ENCODE peak calls at places on chromosomes 12 and 14, in ten cellular contexts. One of them, this sample, is unnamed.

GRCh38 chr12:116066381-116067230 is 210.9 kb downstream of the MED13L start:
- DNase-seq in body of pancreas: peak; percentile 75
- DNase-seq in HepG2: peak; percentile 34
- DNase-seq in H1: no peak
- DNase-seq in breast epithelium: no peak
- DNase-seq in sigmoid colon: no peak
- DNase-seq in thyroid gland: peak; percentile 65
- DNase-seq in tibial nerve: no peak
- DNase-seq in A549: peak; percentile 72
- DNase-seq in uterus: no peak
- DNase-seq in this sample: peak; percentile 46

GRCh38 chr12:44876554-44877275 is 600 bp upstream of the NELL2 start:
- DNase-seq in body of pancreas: peak; percentile 41
- DNase-seq in HepG2: no peak
- DNase-seq in H1: peak; percentile 27
- DNase-seq in breast epithelium: no peak
- DNase-seq in sigmoid colon: no peak
- DNase-seq in thyroid gland: peak; percentile 61
- DNase-seq in tibial nerve: no peak
- DNase-seq in A549: peak; percentile 33
- DNase-seq in uterus: no peak
- DNase-seq in this sample: peak; percentile 56

GRCh38 chr12:126384029-126384564 is 1318.9 kb downstream of the AACS start:
- DNase-seq in body of pancreas: peak; percentile 94
- DNase-seq in HepG2: no peak
- DNase-seq in H1: no peak
- DNase-seq in breast epithelium: no peak
- DNase-seq in sigmoid colon: no peak
- DNase-seq in thyroid gland: no peak
- DNase-seq in tibial nerve: no peak
- DNase-seq in A549: no peak
- DNase-seq in uterus: no peak
- DNase-seq in this sample: no peak

GRCh38 chr14:55102141-55102547 is 26.9 kb upstream of the LGALS3 start:
- DNase-seq in body of pancreas: peak; percentile 85
- DNase-seq in HepG2: peak; percentile 54
- DNase-seq in H1: peak; percentile 49
- DNase-seq in breast epithelium: peak; percentile 92
- DNase-seq in sigmoid colon: peak; percentile 91
- DNase-seq in thyroid gland: peak; percentile 62
- DNase-seq in tibial nerve: peak; percentile 78
- DNase-seq in A549: peak; percentile 84
- DNase-seq in uterus: peak; percentile 85
- DNase-seq in this sample: peak; percentile 71

GRCh38 chr12:122303068-122303467 is 36.8 kb upstream of the VPS33A start:
- DNase-seq in body of pancreas: no peak
- DNase-seq in HepG2: no peak
- DNase-seq in H1: no peak
- DNase-seq in breast epithelium: no peak
- DNase-seq in sigmoid colon: no peak
- DNase-seq in thyroid gland: no peak
- DNase-seq in tibial nerve: no peak
- DNase-seq in A549: no peak
- DNase-seq in uterus: no peak
- DNase-seq in this sample: no peak

GRCh38 chr14:93546642-93547041 is 115.9 kb downstream of the UNC79 start:
- DNase-seq in body of pancreas: no peak
- DNase-seq in HepG2: no peak
- DNase-seq in H1: no peak
- DNase-seq in breast epithelium: no peak
- DNase-seq in sigmoid colon: no peak
- DNase-seq in thyroid gland: no peak
- DNase-seq in tibial nerve: no peak
- DNase-seq in A549: no peak
- DNase-seq in uterus: no peak
- DNase-seq in this sample: no peak

GRCh38 chr12:13436696-13437391 is 240.3 kb downstream of the EMP1 start:
- DNase-seq in body of pancreas: peak; percentile 44
- DNase-seq in HepG2: no peak
- DNase-seq in H1: no peak
- DNase-seq in breast epithelium: no peak
- DNase-seq in sigmoid colon: no peak
- DNase-seq in thyroid gland: no peak
- DNase-seq in tibial nerve: no peak
- DNase-seq in A549: peak; percentile 40
- DNase-seq in uterus: no peak
- DNase-seq in this sample: no peak

GRCh38 chr12:32264995-32265394 is 134.4 kb upstream of the FGD4 start:
- DNase-seq in body of pancreas: no peak
- DNase-seq in HepG2: no peak
- DNase-seq in H1: no peak
- DNase-seq in breast epithelium: no peak
- DNase-seq in sigmoid colon: no peak
- DNase-seq in thyroid gland: no peak
- DNase-seq in tibial nerve: peak; percentile 15
- DNase-seq in A549: no peak
- DNase-seq in uterus: peak; percentile 29
- DNase-seq in this sample: no peak

DNA sequence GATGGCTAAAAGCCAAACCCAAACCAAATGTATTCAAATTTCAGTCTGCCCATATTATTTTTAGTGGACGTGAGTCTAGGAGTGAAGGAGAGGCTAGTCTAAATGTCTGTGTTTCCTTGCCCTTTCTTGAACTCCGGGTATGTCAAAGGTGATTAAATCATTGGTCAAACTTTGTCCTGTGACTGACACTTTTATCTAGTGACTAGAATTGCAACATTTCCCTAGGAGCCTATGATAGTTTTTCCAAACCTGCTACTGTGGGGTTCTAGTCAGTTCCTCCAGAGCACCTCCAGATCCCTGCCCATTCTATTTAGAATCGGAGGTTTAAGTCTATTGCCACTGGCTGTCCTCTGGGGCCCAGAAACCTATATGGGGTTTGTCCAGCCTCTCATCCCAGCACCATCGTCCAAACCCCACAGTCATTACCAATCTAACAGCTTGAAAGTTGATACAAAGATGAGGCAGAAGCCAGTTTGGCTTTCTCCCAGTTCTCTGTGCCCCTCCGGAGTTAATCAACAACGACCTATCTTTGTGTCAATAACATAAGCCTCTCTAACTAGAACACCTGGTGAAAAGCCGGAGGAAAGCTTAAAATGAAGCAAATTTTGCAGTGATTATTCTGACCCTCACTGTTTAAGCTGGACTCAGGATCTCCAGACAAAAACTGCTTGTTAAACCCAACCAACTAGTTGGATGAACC is 306.7 kb downstream of the ZFP36L1 start:
- DNase-seq in body of pancreas: peak; percentile 85
- DNase-seq in HepG2: peak; percentile 50
- DNase-seq in H1: no peak
- DNase-seq in breast epithelium: no peak
- DNase-seq in sigmoid colon: no peak
- DNase-seq in thyroid gland: no peak
- DNase-seq in tibial nerve: no peak
- DNase-seq in A549: no peak
- DNase-seq in uterus: no peak
- DNase-seq in this sample: no peak
- TF ChIP-seq POLR2A in body of pancreas: peak; percentile 4
- TF ChIP-seq POLR2A in HepG2: no peak
- TF ChIP-seq POLR2A in H1: no peak
- TF ChIP-seq POLR2A in breast epithelium: no peak
- TF ChIP-seq POLR2A in sigmoid colon: no peak
- TF ChIP-seq POLR2A in thyroid gland: no peak
- TF ChIP-seq POLR2A in tibial nerve: no peak
- TF ChIP-seq POLR2A in A549: no peak
- TF ChIP-seq POLR2A in uterus: no peak
- TF ChIP-seq POLR2A in this sample: no peak

DNA sequence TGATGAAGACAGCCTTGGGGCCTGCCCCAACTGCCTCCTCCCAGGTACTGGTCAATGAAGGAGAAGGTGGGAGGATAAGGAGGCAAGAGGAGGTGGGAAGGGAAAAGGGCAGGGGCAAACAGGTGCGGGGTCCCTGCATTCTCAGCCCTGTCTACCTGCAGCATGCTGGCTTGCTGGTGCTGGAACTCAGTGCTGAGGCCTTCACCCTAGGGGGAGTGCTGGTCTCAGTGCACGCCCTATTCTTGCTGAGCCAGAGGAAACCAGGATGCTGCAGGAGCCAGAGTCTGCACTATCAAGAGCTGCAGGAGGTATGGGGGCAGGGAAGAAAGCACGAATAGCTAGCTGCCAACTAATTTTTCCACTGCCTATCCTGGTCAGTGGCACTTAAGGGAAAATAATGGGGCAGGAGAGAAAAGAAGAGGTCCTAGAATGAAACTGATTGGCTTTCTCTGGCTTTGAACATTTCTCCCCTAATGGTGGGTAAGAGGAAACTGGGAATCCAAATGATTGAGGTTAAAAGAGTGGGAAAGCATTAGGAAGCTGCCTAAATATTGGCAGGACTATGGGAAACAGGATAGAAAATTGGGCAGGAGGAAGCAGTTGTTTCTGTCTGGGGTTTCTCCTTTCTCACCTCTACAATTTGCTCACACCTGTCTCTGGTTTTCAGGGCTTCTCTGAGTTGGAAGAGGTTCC is 1.8 kb downstream of the TMEM253 start:
- DNase-seq in body of pancreas: no peak
- DNase-seq in HepG2: no peak
- DNase-seq in H1: no peak
- DNase-seq in breast epithelium: peak; percentile 11
- DNase-seq in sigmoid colon: no peak
- DNase-seq in thyroid gland: no peak
- DNase-seq in tibial nerve: no peak
- DNase-seq in A549: no peak
- DNase-seq in uterus: no peak
- DNase-seq in this sample: peak; percentile 39
- H3K4me1 ChIP-seq in body of pancreas: peaks cover 51% of the 10 kb centered on the region
- H3K4me1 ChIP-seq in HepG2: peaks cover 77% of the 10 kb centered on the region
- H3K4me1 ChIP-seq in H1: peaks cover 25% of the 10 kb centered on the region
- H3K4me1 ChIP-seq in breast epithelium: peaks cover 22% of the 10 kb centered on the region
- H3K4me1 ChIP-seq in sigmoid colon: no peaks in the 10 kb centered on the region
- H3K4me1 ChIP-seq in thyroid gland: peaks cover 21% of the 10 kb centered on the region
- H3K4me1 ChIP-seq in tibial nerve: peaks cover 41% of the 10 kb centered on the region
- H3K4me1 ChIP-seq in A549: peaks cover 72% of the 10 kb centered on the region
- H3K4me1 ChIP-seq in uterus: peaks cover 13% of the 10 kb centered on the region
- H3K4me1 ChIP-seq in this sample: peaks cover 33% of the 10 kb centered on the region

GRCh38 chr14:96307434-96307833 is 51.4 kb downstream of the BDKRB1 start:
- DNase-seq in body of pancreas: no peak
- DNase-seq in HepG2: peak; percentile 1
- DNase-seq in H1: no peak
- DNase-seq in breast epithelium: no peak
- DNase-seq in sigmoid colon: no peak
- DNase-seq in thyroid gland: no peak
- DNase-seq in tibial nerve: no peak
- DNase-seq in A549: peak; percentile 39
- DNase-seq in uterus: no peak
- DNase-seq in this sample: no peak

GRCh38 chr14:96303981-96304380 is 48.0 kb downstream of the BDKRB1 start:
- DNase-seq in body of pancreas: no peak
- DNase-seq in HepG2: no peak
- DNase-seq in H1: no peak
- DNase-seq in breast epithelium: no peak
- DNase-seq in sigmoid colon: no peak
- DNase-seq in thyroid gland: no peak
- DNase-seq in tibial nerve: no peak
- DNase-seq in A549: no peak
- DNase-seq in uterus: no peak
- DNase-seq in this sample: no peak

GRCh38 chr14:96304956-96305355 is 48.9 kb downstream of the BDKRB1 start:
- DNase-seq in body of pancreas: no peak
- DNase-seq in HepG2: no peak
- DNase-seq in H1: peak; percentile 9
- DNase-seq in breast epithelium: no peak
- DNase-seq in sigmoid colon: no peak
- DNase-seq in thyroid gland: no peak
- DNase-seq in tibial nerve: no peak
- DNase-seq in A549: peak; percentile 27
- DNase-seq in uterus: no peak
- DNase-seq in this sample: no peak

GRCh38 chr14:96309128-96309906 is 53.3 kb downstream of the BDKRB1 start:
- DNase-seq in body of pancreas: peak; percentile 26
- DNase-seq in HepG2: peak; percentile 39
- DNase-seq in H1: no peak
- DNase-seq in breast epithelium: no peak
- DNase-seq in sigmoid colon: no peak
- DNase-seq in thyroid gland: no peak
- DNase-seq in tibial nerve: no peak
- DNase-seq in A549: peak; percentile 72
- DNase-seq in uterus: no peak
- DNase-seq in this sample: no peak

GRCh38 chr14:96309907-96310330 is 53.2 kb downstream of the ATG2B start:
- DNase-seq in body of pancreas: no peak
- DNase-seq in HepG2: peak; percentile 7
- DNase-seq in H1: no peak
- DNase-seq in breast epithelium: no peak
- DNase-seq in sigmoid colon: no peak
- DNase-seq in thyroid gland: no peak
- DNase-seq in tibial nerve: no peak
- DNase-seq in A549: peak; percentile 44
- DNase-seq in uterus: no peak
- DNase-seq in this sample: no peak
- H3K27ac ChIP-seq in body of pancreas: no peak overlapping the region
- H3K27ac ChIP-seq in HepG2: no peak overlapping the region
- H3K27ac ChIP-seq in H1: no peak overlapping the region
- H3K27ac ChIP-seq in breast epithelium: no peak overlapping the region
- H3K27ac ChIP-seq in sigmoid colon: no peak overlapping the region
- H3K27ac ChIP-seq in thyroid gland: no peak overlapping the region
- H3K27ac ChIP-seq in tibial nerve: no peak overlapping the region
- H3K27ac ChIP-seq in A549: peak overlapping the region; percentile 74
- H3K27ac ChIP-seq in uterus: no peak overlapping the region
- H3K27ac ChIP-seq in this sample: no peak overlapping the region

GRCh38 chr12:69602954-69603353 is 7.8 kb downstream of the LRRC10 start:
- DNase-seq in body of pancreas: no peak
- DNase-seq in HepG2: no peak
- DNase-seq in H1: no peak
- DNase-seq in breast epithelium: no peak
- DNase-seq in sigmoid colon: no peak
- DNase-seq in thyroid gland: no peak
- DNase-seq in tibial nerve: no peak
- DNase-seq in A549: peak; percentile 10
- DNase-seq in uterus: no peak
- DNase-seq in this sample: no peak

GRCh38 chr12:69598174-69598753 is 12.4 kb downstream of the LRRC10 start:
- DNase-seq in body of pancreas: no peak
- DNase-seq in HepG2: no peak
- DNase-seq in H1: no peak
- DNase-seq in breast epithelium: no peak
- DNase-seq in sigmoid colon: no peak
- DNase-seq in thyroid gland: no peak
- DNase-seq in tibial nerve: no peak
- DNase-seq in A549: no peak
- DNase-seq in uterus: no peak
- DNase-seq in this sample: no peak

GRCh38 chr12:69608114-69608513 is 2.6 kb downstream of the LRRC10 start:
- DNase-seq in body of pancreas: no peak
- DNase-seq in HepG2: no peak
- DNase-seq in H1: no peak
- DNase-seq in breast epithelium: no peak
- DNase-seq in sigmoid colon: no peak
- DNase-seq in thyroid gland: no peak
- DNase-seq in tibial nerve: no peak
- DNase-seq in A549: no peak
- DNase-seq in uterus: no peak
- DNase-seq in this sample: no peak

GRCh38 chr12:69600804-69601203 is 9.9 kb downstream of the LRRC10 start:
- DNase-seq in body of pancreas: no peak
- DNase-seq in HepG2: no peak
- DNase-seq in H1: no peak
- DNase-seq in breast epithelium: no peak
- DNase-seq in sigmoid colon: no peak
- DNase-seq in thyroid gland: no peak
- DNase-seq in tibial nerve: no peak
- DNase-seq in A549: no peak
- DNase-seq in uterus: no peak
- DNase-seq in this sample: no peak

DNA sequence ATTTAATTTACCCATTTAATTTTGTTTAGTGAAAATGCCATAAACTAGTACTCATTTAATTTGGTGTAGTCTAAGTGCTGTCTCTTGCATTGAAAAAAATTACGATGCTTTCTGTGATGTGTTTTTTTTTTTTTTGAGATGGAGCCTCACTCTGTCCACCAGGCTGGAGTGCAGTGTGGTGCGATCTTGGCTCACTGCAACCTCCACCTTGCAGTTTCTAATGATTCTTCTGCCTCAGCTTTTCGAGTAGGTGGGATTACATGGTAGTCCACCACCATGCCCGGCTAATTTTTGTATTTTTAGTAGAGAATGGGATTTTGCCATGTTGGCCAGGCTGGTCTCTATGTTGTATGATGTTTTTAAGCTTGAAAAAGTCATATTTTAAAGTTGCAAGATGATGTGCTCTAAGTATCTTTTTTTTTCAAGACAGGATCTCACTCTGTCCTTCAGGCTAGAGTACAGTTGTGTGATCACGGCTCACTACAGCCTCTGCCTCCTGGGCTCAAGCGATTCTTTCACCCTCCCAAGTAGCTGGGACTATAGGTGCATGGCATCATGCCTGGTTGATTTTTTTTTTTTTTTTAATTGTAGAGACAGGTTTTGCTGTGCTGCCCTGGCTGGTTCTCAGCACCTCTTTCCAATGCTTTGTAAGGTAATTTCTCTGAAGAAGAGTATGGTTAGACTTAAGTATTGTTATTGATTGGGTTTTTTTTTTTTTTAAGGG is 8.6 kb downstream of the LRRC10 start:
- DNase-seq in body of pancreas: no peak
- DNase-seq in HepG2: no peak
- DNase-seq in H1: no peak
- DNase-seq in breast epithelium: no peak
- DNase-seq in sigmoid colon: no peak
- DNase-seq in thyroid gland: no peak
- DNase-seq in tibial nerve: no peak
- DNase-seq in A549: no peak
- DNase-seq in uterus: no peak
- DNase-seq in this sample: no peak
- TF ChIP-seq POLR2A in body of pancreas: no peak
- TF ChIP-seq POLR2A in HepG2: no peak
- TF ChIP-seq POLR2A in H1: no peak
- TF ChIP-seq POLR2A in breast epithelium: no peak
- TF ChIP-seq POLR2A in sigmoid colon: no peak
- TF ChIP-seq POLR2A in thyroid gland: no peak
- TF ChIP-seq POLR2A in tibial nerve: no peak
- TF ChIP-seq POLR2A in A549: no peak
- TF ChIP-seq POLR2A in uterus: no peak
- TF ChIP-seq POLR2A in this sample: no peak

This sample was measured in testis.